ENCODE peak calls at places on chromosomes 4 and X, in seven cellular contexts. N is keratinocyte, B is MM.1S, C is ovary, A is thoracic aorta, M is stomach, D is fibroblast of lung. Q is an unnamed sample. For H3K4me1, the result is how much of the 10 kb centered on the place peaks cover.

GRCh38 chr4:24118031-24118430 is 228.2 kb upstream of the PPARGC1A start:
- DNase-seq in C (no peak), M (no peak), B (peak), D (peak), N (no peak), A (no peak), Q (no peak)

GRCh38 chr4:2837904-2838496 is 5.6 kb upstream of the ADD1 start:
- DNase-seq in A (no peak), N (no peak), B (peak), M (peak), C (peak), D (peak), Q (peak)

GRCh38 chrX:136250191-136251041 is 784 bp downstream of the MAP7D3 start:
- DNase-seq in C (peak), A (no peak), M (no peak), N (no peak), D (peak), B (no peak), Q (no peak)

GRCh38 chr4:184028571-184028996 is 123.5 kb downstream of the STOX2 start:
- DNase-seq in M (no peak), B (peak), C (no peak), A (no peak), N (no peak), D (peak), Q (peak)

GRCh38 chrX:12971282-12972003 is 3.5 kb upstream of the TMSB4X start:
- DNase-seq in B (no peak), A (no peak), C (peak), N (no peak), M (peak), D (no peak), Q (peak)

GRCh38 chrX:141467442-141467841 is 117.1 kb downstream of the SPANXA1 start:
- DNase-seq in N (no peak), C (no peak), M (no peak), D (no peak), A (no peak), B (no peak), Q (no peak)

GRCh38 chrX:23904096-23904495 is 3.6 kb downstream of the APOO start:
- DNase-seq in C (no peak), N (no peak), B (no peak), D (no peak), A (no peak), M (no peak), Q (no peak)

GRCh38 chrX:154308108-154308946 is 12.7 kb downstream of the TKTL1 start:
- DNase-seq in N (no peak), C (peak), B (peak), A (peak), D (peak), M (peak), Q (peak)

GRCh38 chr4:18052158-18052557 is 30.6 kb upstream of the LCORL start:
- DNase-seq in D (no peak), B (no peak), A (no peak), M (no peak), N (no peak), C (no peak), Q (no peak)

GRCh38 chrX:153610834-153611209 is 11.9 kb upstream of the CCNQ start:
- DNase-seq in D (no peak), N (no peak), A (no peak), B (no peak), C (no peak), M (no peak), Q (no peak)

GRCh38 chr4:141352775-141353544 is 132.3 kb downstream of the ZNF330 start:
- DNase-seq in C (no peak), B (no peak), D (peak), A (no peak), N (no peak), M (no peak), Q (no peak)

GRCh38 chrX:135396566-135396965 is 25.2 kb upstream of the SMIM10L2A start:
- DNase-seq in C (no peak), B (peak), M (no peak), N (no peak), A (no peak), D (no peak), Q (no peak)

GRCh38 chr4:5980436-5981155 is 37.6 kb downstream of the C4orf50 start:
- DNase-seq in B (no peak), C (no peak), A (no peak), D (peak), M (no peak), N (no peak), Q (no peak)

GRCh38 chr4:180923476-180923875 is 1319.7 kb upstream of the TENM3 start:
- DNase-seq in B (no peak), A (no peak), N (no peak), D (peak), C (no peak), M (no peak), Q (no peak)

GRCh38 chr4:139790291-139790690 is 124.7 kb downstream of the MGST2 start:
- DNase-seq in D (no peak), M (no peak), C (no peak), A (no peak), N (no peak), B (no peak), Q (no peak)

GRCh38 chr4:155694100-155694785 is 27.6 kb downstream of the GUCY1A1 start:
- DNase-seq in C (no peak), M (no peak), N (no peak), D (no peak), B (no peak), A (no peak), Q (no peak)

GRCh38 chrX:115564243-115564642 is 3.3 kb downstream of the PLS3 start:
- DNase-seq in M (no peak), N (no peak), A (no peak), B (no peak), C (no peak), D (no peak), Q (no peak)

GRCh38 chr4:184169225-184169867 is 48.3 kb downstream of the ENPP6 start:
- DNase-seq in A (no peak), C (peak), M (no peak), D (no peak), N (no peak), B (no peak), Q (no peak)

GRCh38 chr4:141074098-141074878 is 59.0 kb downstream of the RNF150 start:
- DNase-seq in B (peak), A (no peak), D (no peak), C (no peak), N (no peak), M (no peak), Q (no peak)

GRCh38 chr4:79585834-79586233 is 177.8 kb upstream of the GK2 start:
- DNase-seq in M (no peak), B (no peak), C (no peak), D (no peak), N (no peak), A (no peak), Q (no peak)

GRCh38 chrX:115649461-115650063 is 88.6 kb downstream of the PLS3 start:
- DNase-seq in D (peak), M (no peak), B (no peak), A (no peak), C (no peak), N (no peak), Q (no peak)

GRCh38 chrX:45208121-45208856 is 7.6 kb upstream of the DIPK2B start:
- DNase-seq in C (no peak), A (no peak), M (no peak), B (no peak), D (no peak), N (no peak), Q (no peak)

GRCh38 chr4:98318521-98318920 is 57.3 kb downstream of the RAP1GDS1 start:
- DNase-seq in B (no peak), M (no peak), A (no peak), N (peak), C (no peak), D (no peak), Q (no peak)

GRCh38 chrX:80808854-80809493 is 703 bp downstream of the BRWD3 start:
- DNase-seq in B (peak), D (peak), C (peak), N (no peak), A (no peak), M (no peak), Q (no peak)

GRCh38 chrX:21394792-21395191 is 20.6 kb downstream of the CNKSR2 start:
- DNase-seq in B (no peak), N (no peak), C (no peak), A (no peak), M (no peak), D (no peak), Q (no peak)

GRCh38 chrX:69133561-69134542 is 31.4 kb downstream of the PJA1 start:
- DNase-seq in A (no peak), B (no peak), C (no peak), M (no peak), D (peak), N (no peak), Q (no peak)

GRCh38 chr4:5381981-5382441 is 326.3 kb downstream of the EVC2 start:
- DNase-seq in D (peak), M (no peak), B (no peak), N (no peak), C (no peak), A (no peak), Q (no peak)

GRCh38 chr4:100062921-100063320 is 112.8 kb upstream of the H2AZ1 start:
- DNase-seq in A (no peak), D (no peak), M (no peak), N (no peak), C (no peak), B (no peak), Q (no peak)

GRCh38 chr4:87819281-87819919 is 13.4 kb upstream of the MEPE start:
- DNase-seq in A (no peak), D (peak), M (no peak), B (no peak), N (peak), C (no peak), Q (no peak)

GRCh38 chr4:40493160-40493559 is 136.5 kb downstream of the RBM47 start:
- DNase-seq in A (no peak), C (no peak), D (no peak), M (no peak), N (no peak), B (no peak), Q (no peak)
- H3K27ac ChIP-seq in A (no peak), C (no peak), D (no peak), M (no peak), N (no peak), B (no peak), Q (peak)

DNA sequence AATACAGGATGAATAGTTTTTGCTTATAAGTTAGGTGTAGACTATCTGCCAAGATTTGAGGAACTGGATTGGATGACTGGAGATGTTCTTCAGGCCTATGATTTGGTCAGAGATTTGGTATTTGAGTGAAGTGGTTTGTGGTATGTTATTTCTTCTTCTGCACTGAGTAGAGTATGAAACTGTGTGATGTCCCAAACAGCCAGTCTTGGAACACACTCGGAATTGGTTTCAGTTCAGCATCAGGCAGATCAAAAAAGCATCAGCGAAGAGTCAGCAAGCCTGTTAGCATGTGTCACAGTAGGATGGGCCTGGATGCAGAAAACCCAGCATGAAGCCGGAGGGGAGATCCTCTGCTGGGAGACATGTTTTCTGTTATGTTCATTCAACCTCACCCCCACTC is 294.1 kb downstream of the ARHGAP10 start:
- DNase-seq in A (no peak), C (no peak), N (no peak), M (no peak), D (peak), B (no peak), Q (no peak)
- H3K4me1 ChIP-seq in A (half or more), C (under half), N (under half), M (under half), D (under half), B (under half), Q (under half)

DNA sequence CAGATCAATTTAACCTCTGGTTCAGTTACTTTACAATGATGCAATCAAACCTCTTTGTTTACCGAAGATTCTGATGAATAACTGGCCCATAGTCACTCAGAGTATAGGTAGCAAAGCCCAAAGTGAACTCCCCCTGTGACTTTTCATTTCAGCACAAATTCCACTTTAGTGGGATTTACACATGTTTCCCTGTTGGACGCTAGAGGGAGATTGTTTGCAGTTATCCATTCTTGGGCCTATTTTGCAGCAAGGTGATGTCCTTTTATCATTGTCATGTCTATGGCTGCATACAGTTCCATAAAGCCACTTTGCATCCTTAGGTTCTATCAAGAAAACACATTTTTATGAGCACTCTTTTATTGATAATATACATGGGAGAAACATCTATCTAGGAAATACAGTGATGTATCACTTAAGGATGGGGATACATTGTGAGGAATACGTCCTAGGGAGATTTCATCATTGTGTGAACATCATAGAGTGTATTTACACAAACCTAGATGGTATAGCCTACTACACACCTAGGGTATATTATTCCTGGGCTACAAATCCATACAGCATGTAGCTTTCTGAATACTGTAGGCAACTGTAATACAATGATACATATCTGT is 14.5 kb upstream of the DKK2 start:
- DNase-seq in B (peak), M (no peak), D (no peak), C (no peak), A (no peak), N (no peak), Q (no peak)
- TF ChIP-seq CTCF in B (peak), M (peak), D (peak), C (no peak), A (peak), N (peak), Q (peak)

GRCh38 chr4:1170805-1171305 is 1.5 kb downstream of the SPON2 start:
- DNase-seq in C (peak), A (no peak), D (no peak), M (no peak), B (no peak), N (no peak), Q (no peak)

GRCh38 chr4:1169171-1169671 is 3.2 kb downstream of the SPON2 start:
- DNase-seq in D (no peak), A (no peak), M (no peak), B (no peak), C (no peak), N (no peak), Q (peak)

GRCh38 chr4:1168291-1169031 is 3.9 kb downstream of the SPON2 start:
- DNase-seq in N (no peak), D (no peak), M (no peak), B (no peak), C (no peak), A (no peak), Q (peak)

GRCh38 chr4:1170156-1170804 is 2.1 kb downstream of the SPON2 start:
- DNase-seq in B (no peak), M (no peak), N (no peak), A (no peak), C (no peak), D (no peak), Q (peak)

DNA sequence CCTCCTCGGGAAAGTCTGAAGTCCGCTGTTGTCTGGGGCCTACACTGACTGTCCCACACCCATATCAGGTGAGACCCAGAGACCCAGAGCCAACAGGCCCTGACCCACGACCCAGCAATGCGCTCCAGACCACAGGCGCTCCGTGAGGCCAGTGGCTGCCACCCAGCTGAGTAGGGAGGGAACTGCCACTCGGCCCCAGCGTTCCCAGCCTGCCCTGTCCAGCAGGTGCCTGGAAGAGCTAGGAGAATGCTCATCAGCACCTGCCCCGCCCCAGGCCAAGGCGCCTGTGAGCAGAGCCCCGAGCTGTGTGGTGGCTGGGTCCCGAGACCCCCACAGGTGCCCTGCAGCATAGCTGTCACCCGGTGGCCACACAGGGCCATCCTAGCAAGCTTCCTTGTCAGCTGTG is 2.7 kb downstream of the SPON2 start:
- DNase-seq in A (no peak), M (no peak), B (no peak), C (no peak), N (no peak), D (no peak), Q (peak)
- H3K27ac ChIP-seq in A (no peak), M (no peak), B (no peak), C (no peak), N (no peak), D (no peak), Q (no peak)

Q was measured in lower lobe of right lung.